ENCODE peak calls at places on chromosomes 16 and 17, in five cellular contexts. U is H1, O is mesendoderm, M is H9, K is trophoblast cell. W is an unnamed sample.

GRCh38 chr17:68972119-68972704 is 17.0 kb upstream of the ABCA8 start:
- DNase-seq in U (no peak), O (peak), M (no peak), K (no peak), W (peak)

GRCh38 chr17:37450090-37450489 is 39.6 kb upstream of the DUSP14 start:
- DNase-seq in U (no peak), O (no peak), M (no peak), K (peak), W (peak)

GRCh38 chr17:8140058-8140412 is 12.2 kb downstream of the PER1 start:
- DNase-seq in U (no peak), O (no peak), M (peak), K (no peak), W (no peak)

GRCh38 chr17:8467527-8467926 is 31.8 kb downstream of the NDEL1 start:
- DNase-seq in U (no peak), O (no peak), M (no peak), K (no peak), W (no peak)

GRCh38 chr17:43010667-43011308 is 4.2 kb downstream of the IFI35 start:
- DNase-seq in U (no peak), O (no peak), M (no peak), K (no peak), W (no peak)

GRCh38 chr16:58615280-58615679 is 14.3 kb downstream of the CNOT1 start:
- DNase-seq in U (no peak), O (no peak), M (no peak), K (no peak), W (peak)

GRCh38 chr16:13733561-13733960 is 186.4 kb upstream of the ERCC4 start:
- DNase-seq in U (no peak), O (no peak), M (no peak), K (no peak), W (no peak)

GRCh38 chr17:70405492-70406220 is 236.3 kb downstream of the KCNJ2 start:
- DNase-seq in U (no peak), O (no peak), M (no peak), K (no peak), W (peak)

GRCh38 chr16:85554791-85555548 is 58.2 kb upstream of the GSE1 start:
- DNase-seq in U (no peak), O (peak), M (no peak), K (peak), W (peak)

GRCh38 chr16:1746693-1747195 is 24.6 kb downstream of the NME3 start:
- DNase-seq in U (no peak), O (no peak), M (no peak), K (peak), W (no peak)

GRCh38 chr16:24738895-24739294 is 9.4 kb downstream of the TNRC6A start:
- DNase-seq in U (no peak), O (no peak), M (no peak), K (no peak), W (no peak)

GRCh38 chr16:67241008-67241900 is 6.0 kb downstream of the FHOD1 start:
- DNase-seq in U (no peak), O (peak), M (peak), K (peak), W (peak)

GRCh38 chr16:49986351-49987124 is 38.5 kb upstream of the CNEP1R1 start:
- DNase-seq in U (no peak), O (no peak), M (peak), K (peak), W (peak)

GRCh38 chr17:14784997-14785696 is 480.0 kb downstream of the PMP22 start:
- DNase-seq in U (no peak), O (peak), M (peak), K (peak), W (no peak)

GRCh38 chr17:82242977-82243647 is 14.3 kb downstream of the SLC16A3 start:
- DNase-seq in U (no peak), O (no peak), M (no peak), K (no peak), W (peak)

GRCh38 chr17:64110436-64111152 is 19.4 kb downstream of the ERN1 start:
- DNase-seq in U (no peak), O (peak), M (peak), K (no peak), W (no peak)

GRCh38 chr16:13961099-13961811 is 41.3 kb downstream of the ERCC4 start:
- DNase-seq in U (no peak), O (no peak), M (no peak), K (no peak), W (peak)

GRCh38 chr17:3602499-3602898 is 6.7 kb downstream of the TRPV1 start:
- DNase-seq in U (peak), O (peak), M (peak), K (peak), W (peak)

GRCh38 chr17:46975287-46975686 is 3.8 kb downstream of the RPRML start:
- DNase-seq in U (no peak), O (no peak), M (no peak), K (no peak), W (no peak)

GRCh38 chr16:88305176-88305575 is 77.6 kb upstream of the ZNF469 start:
- DNase-seq in U (no peak), O (no peak), M (no peak), K (no peak), W (no peak)

GRCh38 chr16:88306860-88307545 is 75.8 kb upstream of the ZNF469 start:
- DNase-seq in U (no peak), O (no peak), M (no peak), K (peak), W (peak)

GRCh38 chr16:88303890-88304819 is 78.6 kb upstream of the ZNF469 start:
- DNase-seq in U (no peak), O (peak), M (no peak), K (peak), W (peak)

GRCh38 chr16:88308441-88309173 is 74.2 kb upstream of the ZNF469 start:
- DNase-seq in U (no peak), O (no peak), M (no peak), K (no peak), W (no peak)

GRCh38 chr16:88306411-88306810 is 76.3 kb upstream of the ZNF469 start:
- DNase-seq in U (no peak), O (no peak), M (no peak), K (peak), W (no peak)
- H3K4ac ChIP-seq in U (no peak), O (no peak), M (no peak), K (no peak), W (peak)

DNA sequence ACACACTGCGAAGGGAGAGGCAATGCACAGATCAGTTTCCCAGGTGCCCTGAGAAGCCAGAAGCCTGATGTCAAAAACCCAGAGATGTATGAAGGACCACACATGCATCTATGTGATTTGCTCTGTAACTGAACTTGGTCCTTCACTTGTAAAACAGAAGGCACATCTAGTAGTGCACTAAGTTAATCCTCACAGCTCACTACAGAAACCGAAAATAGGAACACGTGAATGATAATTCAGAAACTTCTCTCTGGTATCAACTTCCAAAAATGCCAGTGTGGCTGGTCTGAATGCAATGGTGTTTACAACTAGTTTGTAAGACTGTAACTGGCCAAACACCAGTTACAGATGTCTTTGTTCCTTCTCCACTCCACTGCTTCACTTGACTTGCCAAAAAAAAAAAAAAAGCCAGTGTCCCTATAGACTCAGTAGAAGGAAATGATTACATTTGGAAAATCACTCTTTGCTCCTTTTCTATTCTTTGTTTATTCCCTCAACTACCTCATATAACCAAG is 11.3 kb downstream of the ANKRD40 start:
- DNase-seq in U (no peak), O (no peak), M (no peak), K (no peak), W (no peak)
- H2AK5ac ChIP-seq in U (no peak), O (no peak), M (no peak), K (no peak), W (no peak)

GRCh38 chr17:40536731-40537171 is 28.5 kb downstream of the CCR7 start:
- DNase-seq in U (no peak), O (no peak), M (no peak), K (no peak), W (peak)
- H3K4ac ChIP-seq in U (no peak), O (no peak), M (no peak), K (no peak), W (peak)

GRCh38 chr16:20850981-20851380 is 44.7 kb downstream of the REXO5 start:
- DNase-seq in U (no peak), O (no peak), M (no peak), K (no peak), W (peak)
- H2AK5ac ChIP-seq in U (no peak), O (no peak), M (no peak), K (no peak), W (peak)

DNA sequence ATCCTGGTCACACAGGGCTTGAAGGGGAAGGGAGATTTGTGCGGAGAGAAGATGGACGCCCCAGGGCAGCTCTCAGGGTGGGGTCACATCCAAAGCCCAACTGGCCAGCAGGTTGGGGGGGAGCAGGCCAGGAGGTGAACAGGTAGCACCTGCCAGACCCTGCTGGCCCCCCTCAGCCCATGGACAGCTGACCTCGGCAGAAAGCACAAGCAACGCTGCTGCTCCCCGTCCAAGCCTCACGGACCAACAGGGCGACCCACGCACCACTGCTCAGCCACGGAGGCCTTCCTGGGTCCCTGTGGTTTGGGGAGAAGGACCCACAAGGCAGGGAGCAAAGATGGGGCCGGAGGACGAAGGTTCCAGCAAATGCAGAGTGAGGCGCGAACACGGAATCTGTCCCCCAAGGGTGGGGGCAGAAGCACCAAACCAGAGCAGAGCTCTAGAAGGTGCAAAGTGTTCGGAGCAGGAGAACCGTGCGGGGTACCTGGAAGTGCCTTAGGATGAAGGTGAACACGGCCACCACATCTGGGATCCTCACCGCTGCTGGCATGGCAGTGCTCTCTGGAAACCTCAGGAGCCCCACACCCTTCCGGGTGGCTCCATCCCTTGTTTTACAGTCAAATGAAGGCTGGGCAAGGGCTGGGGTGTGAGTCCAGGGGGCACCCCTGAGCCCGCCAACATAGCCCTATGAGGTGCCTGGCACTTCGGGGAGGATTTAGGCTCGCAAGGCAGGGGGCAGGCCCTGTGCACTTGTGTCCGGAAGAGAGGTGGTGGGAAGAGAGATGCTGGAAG is 17.9 kb downstream of the CEP295NL start:
- DNase-seq in U (no peak), O (no peak), M (no peak), K (no peak), W (no peak)
- H3K4ac ChIP-seq in U (no peak), O (no peak), M (no peak), K (peak), W (peak)

GRCh38 chr17:50898369-50899004 is 32.3 kb upstream of the TOB1 start:
- DNase-seq in U (no peak), O (no peak), M (no peak), K (no peak), W (no peak)

GRCh38 chr17:50899559-50900319 is 33.6 kb upstream of the TOB1 start:
- DNase-seq in U (no peak), O (no peak), M (no peak), K (peak), W (no peak)

GRCh38 chr17:50902768-50903353 is 36.7 kb upstream of the TOB1 start:
- DNase-seq in U (no peak), O (no peak), M (no peak), K (no peak), W (no peak)

GRCh38 chr17:50900383-50900892 is 34.3 kb upstream of the TOB1 start:
- DNase-seq in U (no peak), O (no peak), M (no peak), K (no peak), W (no peak)

DNA sequence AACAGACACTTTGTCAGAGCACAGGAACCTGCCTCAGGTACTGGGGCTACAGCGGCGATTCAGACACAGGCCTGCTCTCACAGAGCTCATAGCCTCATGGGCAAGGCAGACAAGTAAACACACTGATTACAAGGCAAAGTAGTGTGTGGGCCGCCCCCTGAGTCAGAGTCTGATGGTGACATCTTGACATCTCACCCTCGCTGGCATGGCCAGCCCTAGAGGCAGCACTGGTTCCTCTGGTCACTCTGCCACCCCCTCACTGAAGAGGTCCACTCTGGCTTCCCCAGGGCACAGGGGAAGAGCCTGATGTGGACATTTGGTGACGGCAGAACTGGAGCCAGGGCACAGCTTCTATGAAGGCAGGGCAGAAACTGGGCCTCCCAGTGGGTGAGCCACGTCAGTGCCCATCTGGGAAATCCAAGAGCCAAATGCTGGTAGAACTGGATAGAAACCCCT is 32.9 kb upstream of the TOB1 start:
- DNase-seq in U (no peak), O (no peak), M (no peak), K (no peak), W (no peak)
- H2AK5ac ChIP-seq in U (no peak), O (no peak), M (no peak), K (no peak), W (no peak)

DNA sequence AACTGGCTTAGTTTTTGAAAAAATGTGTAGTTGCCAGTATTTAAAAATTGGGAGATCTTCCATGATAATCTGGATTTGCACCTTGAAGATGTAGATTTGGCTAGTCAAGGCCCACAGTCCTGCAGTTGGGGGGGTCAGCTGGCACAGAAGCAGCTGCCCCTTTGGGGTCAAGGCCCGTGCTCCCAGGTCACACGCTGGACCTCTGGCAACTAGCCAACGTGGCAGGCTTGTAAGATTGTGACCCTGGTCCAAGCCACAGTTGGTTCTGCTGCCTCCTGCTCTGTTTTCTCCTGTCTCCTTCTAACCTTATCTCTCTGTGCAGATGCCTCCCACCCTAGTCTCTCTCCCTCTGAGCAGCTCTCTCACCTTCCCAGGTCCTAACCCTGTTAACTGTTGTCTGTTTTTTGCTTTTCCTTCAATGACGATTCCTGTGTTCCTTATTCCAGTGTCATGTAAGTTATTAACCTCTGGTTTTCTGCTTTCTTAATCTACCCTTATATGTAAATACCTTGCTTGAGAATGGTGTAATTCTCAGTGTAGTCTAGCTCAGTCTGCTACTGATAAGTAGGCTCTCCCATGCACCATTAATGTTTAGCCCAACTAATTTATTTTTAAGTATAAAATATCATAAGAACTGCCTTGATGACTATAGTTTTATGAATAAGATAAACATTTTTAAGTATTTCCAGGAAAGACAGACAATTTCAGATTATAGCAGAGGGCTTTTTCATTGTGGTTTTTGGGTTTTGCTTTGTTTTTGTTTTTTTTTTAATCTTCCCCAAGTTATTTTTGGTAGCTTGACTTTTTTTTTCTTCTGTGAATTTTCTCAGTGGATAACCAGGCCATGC is 28.0 kb downstream of the CLEC16A start:
- DNase-seq in U (no peak), O (no peak), M (no peak), K (no peak), W (no peak)
- H3K4ac ChIP-seq in U (no peak), O (peak), M (no peak), K (peak), W (peak)

GRCh38 chr17:38720941-38721340 is 9.2 kb upstream of the CISD3 start:
- DNase-seq in U (no peak), O (no peak), M (no peak), K (no peak), W (no peak)

GRCh38 chr17:38717139-38717745 is 12.2 kb downstream of the MLLT6 start:
- DNase-seq in U (no peak), O (no peak), M (no peak), K (no peak), W (no peak)

GRCh38 chr17:38719943-38720641 is 10.0 kb upstream of the CISD3 start:
- DNase-seq in U (peak), O (peak), M (peak), K (no peak), W (no peak)

GRCh38 chr17:38721802-38722201 is 8.3 kb upstream of the CISD3 start:
- DNase-seq in U (no peak), O (no peak), M (no peak), K (no peak), W (no peak)

GRCh38 chr17:38719284-38719942 is 10.7 kb upstream of the CISD3 start:
- DNase-seq in U (no peak), O (peak), M (peak), K (no peak), W (no peak)
- H2AK5ac ChIP-seq in U (no peak), O (no peak), M (no peak), K (peak), W (no peak)

GRCh38 chr17:80356231-80356856 is 58.6 kb upstream of the ENDOV start:
- DNase-seq in U (no peak), O (no peak), M (no peak), K (no peak), W (no peak)
- H3K4ac ChIP-seq in U (no peak), O (no peak), M (no peak), K (no peak), W (no peak)

DNA sequence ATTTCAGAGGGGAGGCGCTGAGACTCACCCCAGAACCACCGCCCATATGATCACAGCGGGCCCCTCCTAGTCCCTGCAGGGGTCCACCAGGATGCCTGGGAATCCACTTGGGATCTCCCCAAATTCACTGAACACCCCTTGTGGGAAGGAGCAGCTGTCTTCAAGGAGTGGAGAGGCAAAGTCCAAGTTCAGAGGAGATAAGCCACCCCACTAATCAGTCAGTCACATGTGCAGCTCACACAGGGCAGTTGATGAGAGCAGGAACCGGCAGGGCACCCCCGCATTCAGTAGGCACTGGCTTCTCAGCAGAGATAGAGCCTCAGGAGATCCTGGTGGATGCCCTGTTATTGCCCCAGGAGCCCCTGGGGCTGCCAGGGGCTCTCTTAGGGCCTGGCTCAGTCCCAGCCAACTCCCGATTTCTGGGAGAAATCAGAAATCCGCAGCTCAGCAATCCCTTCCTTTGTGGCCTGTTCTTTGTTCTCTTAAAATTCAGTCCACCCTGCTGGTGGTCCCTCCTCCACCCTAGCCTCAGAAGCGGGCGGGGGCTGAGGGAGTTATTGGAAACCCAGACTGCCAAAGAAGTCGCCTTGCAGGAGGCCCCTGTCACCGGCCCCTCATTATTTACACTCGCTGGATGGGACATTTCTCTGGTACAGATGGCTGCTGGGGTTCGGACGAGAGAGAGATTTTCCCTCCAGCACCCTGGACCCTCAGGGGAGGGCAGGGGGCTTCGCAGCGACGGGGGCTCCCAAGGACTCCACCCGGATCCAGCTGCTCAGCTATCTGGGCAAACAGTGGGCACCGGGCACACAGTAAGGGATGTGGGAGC is 1.9 kb downstream of the CDC42EP4 start:
- DNase-seq in U (peak), O (no peak), M (no peak), K (no peak), W (no peak)
- H2AK5ac ChIP-seq in U (peak), O (no peak), M (no peak), K (peak), W (peak)

W was measured in IMR-90.